ENCODE peak calls at places on chromosomes 3 and 15, in ten cellular contexts. C, Y, H, A, U, Q, I, W, R and L are unnamed samples.
A peak's percentile ranks its signal among the peaks of the same experiment; 100 is the strongest.

GRCh38 chr3:10235551-10235950 is 12.7 kb upstream of the TATDN2 start:
- DNase-seq in C (no peak), Y (no peak), H (no peak), A (no peak), U (no peak), Q (no peak), I (no peak), W (no peak), R (no peak), L (no peak)

GRCh38 chr3:30426319-30426993 is 179.9 kb upstream of the TGFBR2 start:
- DNase-seq in C (no peak), Y (no peak), H (no peak), A (no peak), U (peak; percentile 68), Q (no peak), I (no peak), W (no peak), R (peak; percentile 29), L (no peak)

GRCh38 chr3:170226426-170226960 is 4.3 kb downstream of the PRKCI start:
- DNase-seq in C (no peak), Y (no peak), H (no peak), A (no peak), U (no peak), Q (no peak), I (no peak), W (no peak), R (no peak), L (peak; percentile 29)

GRCh38 chr3:168616901-168617300 is 521.2 kb upstream of the GOLIM4 start:
- DNase-seq in C (no peak), Y (no peak), H (no peak), A (no peak), U (no peak), Q (no peak), I (no peak), W (no peak), R (no peak), L (no peak)

GRCh38 chr15:23566070-23567050 is 886 bp downstream of the MKRN3 start:
- DNase-seq in C (peak; percentile 26), Y (peak; percentile 56), H (no peak), A (no peak), U (no peak), Q (peak; percentile 23), I (no peak), W (peak; percentile 15), R (no peak), L (no peak)

GRCh38 chr3:71468311-71469130 is 115.0 kb downstream of the FOXP1 start:
- DNase-seq in C (no peak), Y (no peak), H (no peak), A (no peak), U (no peak), Q (no peak), I (no peak), W (no peak), R (no peak), L (no peak)

GRCh38 chr15:39321977-39322376 is 258.9 kb upstream of the THBS1 start:
- DNase-seq in C (no peak), Y (no peak), H (no peak), A (no peak), U (no peak), Q (no peak), I (no peak), W (no peak), R (no peak), L (no peak)

GRCh38 chr3:103924544-103924943 is 1442.2 kb upstream of the ALCAM start:
- DNase-seq in C (no peak), Y (no peak), H (no peak), A (no peak), U (no peak), Q (no peak), I (no peak), W (no peak), R (no peak), L (no peak)

GRCh38 chr15:47339800-47340575 is 377.3 kb upstream of the SEMA6D start:
- DNase-seq in C (no peak), Y (no peak), H (no peak), A (no peak), U (no peak), Q (no peak), I (no peak), W (no peak), R (no peak), L (no peak)

GRCh38 chr3:184186902-184187207 is 856 bp downstream of the ABCF3 start:
- DNase-seq in C (no peak), Y (no peak), H (no peak), A (no peak), U (no peak), Q (no peak), I (no peak), W (no peak), R (no peak), L (no peak)

GRCh38 chr3:157156844-157157635 is 2.9 kb downstream of the CCNL1 start:
- DNase-seq in C (no peak), Y (no peak), H (no peak), A (no peak), U (no peak), Q (no peak), I (no peak), W (no peak), R (no peak), L (peak; percentile 37)

GRCh38 chr3:15174953-15175352 is 31.1 kb upstream of the CAPN7 start:
- DNase-seq in C (no peak), Y (no peak), H (no peak), A (no peak), U (no peak), Q (no peak), I (no peak), W (no peak), R (no peak), L (no peak)

GRCh38 chr3:129235310-129235917 is 14.0 kb upstream of the COPG1 start:
- DNase-seq in C (no peak), Y (no peak), H (no peak), A (no peak), U (no peak), Q (no peak), I (no peak), W (no peak), R (no peak), L (no peak)

GRCh38 chr3:23240386-23240785 is 37.3 kb downstream of the UBE2E2 start:
- DNase-seq in C (no peak), Y (no peak), H (no peak), A (no peak), U (no peak), Q (no peak), I (no peak), W (no peak), R (no peak), L (no peak)

GRCh38 chr3:66181764-66182163 is 39.0 kb upstream of the SLC25A26 start:
- DNase-seq in C (no peak), Y (no peak), H (no peak), A (no peak), U (peak; percentile 46), Q (no peak), I (no peak), W (no peak), R (no peak), L (no peak)

GRCh38 chr3:15955968-15956367 is 158.2 kb upstream of the ANKRD28 start:
- DNase-seq in C (no peak), Y (no peak), H (no peak), A (no peak), U (no peak), Q (no peak), I (no peak), W (no peak), R (no peak), L (no peak)

GRCh38 chr3:42501321-42501680 is 1.1 kb upstream of the VIPR1 start:
- DNase-seq in C (no peak), Y (no peak), H (peak; percentile 74), A (no peak), U (no peak), Q (no peak), I (peak; percentile 28), W (no peak), R (no peak), L (no peak)

GRCh38 chr15:57203906-57204305 is 172.4 kb upstream of the CGNL1 start:
- DNase-seq in C (no peak), Y (no peak), H (no peak), A (no peak), U (no peak), Q (no peak), I (no peak), W (no peak), R (no peak), L (no peak)

GRCh38 chr3:53137835-53138446 is 7.7 kb upstream of the RFT1 start:
- DNase-seq in C (no peak), Y (no peak), H (no peak), A (no peak), U (no peak), Q (no peak), I (no peak), W (no peak), R (no peak), L (peak; percentile 43)

GRCh38 chr3:127820871-127821853 is 1.2 kb downstream of the MGLL start:
- DNase-seq in C (no peak), Y (no peak), H (no peak), A (no peak), U (peak; percentile 42), Q (no peak), I (no peak), W (no peak), R (no peak), L (no peak)

GRCh38 chr15:61835476-61836106 is 224.7 kb downstream of the VPS13C start:
- DNase-seq in C (peak; percentile 50), Y (peak; percentile 28), H (peak; percentile 83), A (peak; percentile 63), U (peak; percentile 58), Q (peak; percentile 53), I (peak; percentile 80), W (peak; percentile 71), R (peak; percentile 49), L (peak; percentile 25)

GRCh38 chr3:183823963-183824362 is 1.4 kb downstream of the MAP6D1 start:
- DNase-seq in C (no peak), Y (peak; percentile 24), H (no peak), A (no peak), U (no peak), Q (no peak), I (no peak), W (no peak), R (no peak), L (no peak)

GRCh38 chr3:57421336-57421735 is 122.8 kb downstream of the DNAH12 start:
- DNase-seq in C (no peak), Y (no peak), H (no peak), A (no peak), U (no peak), Q (no peak), I (no peak), W (no peak), R (no peak), L (no peak)

GRCh38 chr3:32640939-32641725 is 43.9 kb upstream of the CNOT10 start:
- DNase-seq in C (no peak), Y (no peak), H (no peak), A (no peak), U (peak; percentile 47), Q (no peak), I (no peak), W (no peak), R (no peak), L (no peak)

GRCh38 chr15:69463182-69463756 is 10.7 kb downstream of the RPLP1 start:
- DNase-seq in C (no peak), Y (no peak), H (no peak), A (no peak), U (no peak), Q (no peak), I (no peak), W (no peak), R (no peak), L (peak; percentile 26)

GRCh38 chr15:58110999-58111717 is 27.0 kb upstream of the AQP9 start:
- DNase-seq in C (no peak), Y (no peak), H (no peak), A (no peak), U (no peak), Q (no peak), I (no peak), W (no peak), R (no peak), L (no peak)

GRCh38 chr15:55218068-55218467 is 21.3 kb upstream of the RSL24D1 start:
- DNase-seq in C (no peak), Y (no peak), H (no peak), A (no peak), U (no peak), Q (no peak), I (no peak), W (no peak), R (no peak), L (no peak)

GRCh38 chr3:51982838-51983577 is at the start of gene ACY1:
- DNase-seq in C (peak; percentile 57), Y (no peak), H (peak; percentile 91), A (peak; percentile 65), U (peak; percentile 91), Q (peak; percentile 65), I (peak; percentile 83), W (peak; percentile 76), R (peak; percentile 67), L (peak; percentile 83)